ENCODE peak calls at places on chromosomes 13 and 19, in nine cellular contexts. One of them, this sample, is unnamed.

GRCh38 chr19:31377736-31378135 is 28.5 kb upstream of the TSHZ3 start:
- DNase-seq in brain microvascular endothelial cell: no peak
- DNase-seq in lung: no peak
- DNase-seq in CD4-positive, alpha-beta memory T cell: no peak
- DNase-seq in pancreas: no peak
- DNase-seq in colonic mucosa: no peak
- DNase-seq in K562: no peak
- DNase-seq in HCT116: no peak
- DNase-seq in endothelial cell of umbilical vein: no peak
- DNase-seq in this sample: no peak

GRCh38 chr19:19447536-19448237 is 42.2 kb downstream of the GATAD2A start:
- DNase-seq in colonic mucosa: no peak
- DNase-seq in CD4-positive, alpha-beta memory T cell: peak; percentile 63
- DNase-seq in HCT116: no peak
- DNase-seq in pancreas: no peak
- DNase-seq in brain microvascular endothelial cell: no peak
- DNase-seq in K562: no peak
- DNase-seq in endothelial cell of umbilical vein: no peak
- DNase-seq in lung: no peak
- DNase-seq in this sample: no peak

GRCh38 chr19:993361-993830 is 6.8 kb upstream of the GRIN3B start:
- DNase-seq in pancreas: no peak
- DNase-seq in CD4-positive, alpha-beta memory T cell: no peak
- DNase-seq in brain microvascular endothelial cell: no peak
- DNase-seq in K562: no peak
- DNase-seq in colonic mucosa: no peak
- DNase-seq in endothelial cell of umbilical vein: no peak
- DNase-seq in lung: no peak
- DNase-seq in HCT116: no peak
- DNase-seq in this sample: no peak

GRCh38 chr19:13850910-13851753 is 25.8 kb upstream of the NANOS3 start:
- DNase-seq in CD4-positive, alpha-beta memory T cell: no peak
- DNase-seq in K562: peak; percentile 79
- DNase-seq in endothelial cell of umbilical vein: peak; percentile 94
- DNase-seq in pancreas: peak; percentile 83
- DNase-seq in lung: peak; percentile 85
- DNase-seq in brain microvascular endothelial cell: peak; percentile 92
- DNase-seq in HCT116: peak; percentile 89
- DNase-seq in colonic mucosa: peak; percentile 80
- DNase-seq in this sample: no peak

GRCh38 chr13:58963321-58963720 is 1200.4 kb downstream of the DIAPH3 start:
- DNase-seq in endothelial cell of umbilical vein: peak; percentile 26
- DNase-seq in pancreas: no peak
- DNase-seq in K562: no peak
- DNase-seq in brain microvascular endothelial cell: no peak
- DNase-seq in HCT116: no peak
- DNase-seq in lung: no peak
- DNase-seq in CD4-positive, alpha-beta memory T cell: no peak
- DNase-seq in colonic mucosa: no peak
- DNase-seq in this sample: no peak

GRCh38 chr13:74246398-74246975 is 112.3 kb upstream of the KLF12 start:
- DNase-seq in lung: no peak
- DNase-seq in K562: no peak
- DNase-seq in brain microvascular endothelial cell: peak; percentile 56
- DNase-seq in pancreas: no peak
- DNase-seq in colonic mucosa: no peak
- DNase-seq in HCT116: no peak
- DNase-seq in endothelial cell of umbilical vein: peak; percentile 38
- DNase-seq in CD4-positive, alpha-beta memory T cell: peak; percentile 26
- DNase-seq in this sample: no peak

GRCh38 chr13:23673354-23673753 is 103.1 kb downstream of the TNFRSF19 start:
- DNase-seq in lung: peak; percentile 36
- DNase-seq in colonic mucosa: no peak
- DNase-seq in CD4-positive, alpha-beta memory T cell: no peak
- DNase-seq in pancreas: no peak
- DNase-seq in K562: no peak
- DNase-seq in HCT116: no peak
- DNase-seq in endothelial cell of umbilical vein: no peak
- DNase-seq in brain microvascular endothelial cell: peak; percentile 93
- DNase-seq in this sample: peak; percentile 45

GRCh38 chr13:49716615-49717014 is 25.3 kb upstream of the EBPL start:
- DNase-seq in brain microvascular endothelial cell: no peak
- DNase-seq in K562: no peak
- DNase-seq in lung: no peak
- DNase-seq in endothelial cell of umbilical vein: no peak
- DNase-seq in CD4-positive, alpha-beta memory T cell: no peak
- DNase-seq in HCT116: no peak
- DNase-seq in pancreas: no peak
- DNase-seq in colonic mucosa: no peak
- DNase-seq in this sample: no peak

GRCh38 chr13:41017153-41017552 is 2.0 kb downstream of the ELF1 start:
- DNase-seq in colonic mucosa: no peak
- DNase-seq in brain microvascular endothelial cell: no peak
- DNase-seq in endothelial cell of umbilical vein: peak; percentile 13
- DNase-seq in CD4-positive, alpha-beta memory T cell: no peak
- DNase-seq in lung: no peak
- DNase-seq in K562: peak; percentile 52
- DNase-seq in HCT116: no peak
- DNase-seq in pancreas: peak; percentile 36
- DNase-seq in this sample: no peak

GRCh38 chr13:22092791-22093545 is 422.1 kb downstream of the FGF9 start:
- DNase-seq in HCT116: no peak
- DNase-seq in K562: no peak
- DNase-seq in CD4-positive, alpha-beta memory T cell: no peak
- DNase-seq in brain microvascular endothelial cell: no peak
- DNase-seq in lung: no peak
- DNase-seq in colonic mucosa: no peak
- DNase-seq in pancreas: no peak
- DNase-seq in endothelial cell of umbilical vein: no peak
- DNase-seq in this sample: no peak

GRCh38 chr13:108560092-108560491 is 69.3 kb upstream of the MYO16 start:
- DNase-seq in lung: no peak
- DNase-seq in CD4-positive, alpha-beta memory T cell: no peak
- DNase-seq in brain microvascular endothelial cell: no peak
- DNase-seq in K562: no peak
- DNase-seq in HCT116: no peak
- DNase-seq in endothelial cell of umbilical vein: no peak
- DNase-seq in pancreas: no peak
- DNase-seq in colonic mucosa: no peak
- DNase-seq in this sample: no peak

GRCh38 chr19:6480843-6481415 is 658 bp downstream of the DENND1C start:
- DNase-seq in colonic mucosa: no peak
- DNase-seq in K562: no peak
- DNase-seq in endothelial cell of umbilical vein: no peak
- DNase-seq in lung: no peak
- DNase-seq in brain microvascular endothelial cell: no peak
- DNase-seq in HCT116: no peak
- DNase-seq in CD4-positive, alpha-beta memory T cell: no peak
- DNase-seq in pancreas: no peak
- DNase-seq in this sample: no peak

GRCh38 chr19:6479836-6480398 is 1.7 kb downstream of the DENND1C start:
- DNase-seq in brain microvascular endothelial cell: no peak
- DNase-seq in CD4-positive, alpha-beta memory T cell: no peak
- DNase-seq in HCT116: no peak
- DNase-seq in colonic mucosa: no peak
- DNase-seq in K562: no peak
- DNase-seq in pancreas: no peak
- DNase-seq in endothelial cell of umbilical vein: no peak
- DNase-seq in lung: no peak
- DNase-seq in this sample: no peak

GRCh38 chr19:6476155-6476895 is 5.3 kb downstream of the DENND1C start:
- DNase-seq in CD4-positive, alpha-beta memory T cell: peak; percentile 64
- DNase-seq in pancreas: peak; percentile 94
- DNase-seq in endothelial cell of umbilical vein: peak; percentile 51
- DNase-seq in lung: peak; percentile 85
- DNase-seq in HCT116: peak; percentile 54
- DNase-seq in colonic mucosa: peak; percentile 95
- DNase-seq in K562: peak; percentile 76
- DNase-seq in brain microvascular endothelial cell: peak; percentile 52
- DNase-seq in this sample: peak; percentile 22

GRCh38 chr19:6476896-6477431 is 4.6 kb downstream of the DENND1C start:
- DNase-seq in endothelial cell of umbilical vein: no peak
- DNase-seq in lung: no peak
- DNase-seq in pancreas: no peak
- DNase-seq in brain microvascular endothelial cell: no peak
- DNase-seq in K562: no peak
- DNase-seq in HCT116: no peak
- DNase-seq in colonic mucosa: no peak
- DNase-seq in CD4-positive, alpha-beta memory T cell: no peak
- DNase-seq in this sample: no peak

DNA sequence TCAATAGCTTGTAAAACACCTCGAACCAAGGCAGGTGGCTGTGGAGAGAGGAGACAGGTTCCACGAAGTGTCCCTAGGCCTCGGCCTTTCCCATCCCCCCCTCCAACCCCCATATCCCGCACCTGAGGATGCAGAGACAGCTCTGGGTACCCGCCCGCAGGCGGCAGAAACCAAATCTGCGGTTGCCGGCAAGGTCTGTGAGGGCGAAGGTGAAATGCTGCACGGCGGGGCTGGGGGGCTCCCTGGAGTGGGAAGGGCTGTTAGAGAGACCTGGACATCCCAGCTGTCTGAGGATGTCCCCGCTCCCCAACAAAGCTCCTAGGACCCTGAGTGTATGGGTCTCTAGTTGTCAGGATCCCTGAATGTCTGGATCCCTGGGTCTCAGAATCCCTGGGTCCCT is 2.8 kb downstream of the DENND1C start:
- DNase-seq in lung: no peak
- DNase-seq in HCT116: no peak
- DNase-seq in brain microvascular endothelial cell: no peak
- DNase-seq in colonic mucosa: no peak
- DNase-seq in CD4-positive, alpha-beta memory T cell: no peak
- DNase-seq in K562: no peak
- DNase-seq in endothelial cell of umbilical vein: no peak
- DNase-seq in pancreas: peak; percentile 23
- DNase-seq in this sample: no peak
- H3K27ac ChIP-seq in lung: no peak overlapping the region
- H3K27ac ChIP-seq in HCT116: no peak overlapping the region
- H3K27ac ChIP-seq in brain microvascular endothelial cell: no peak overlapping the region
- H3K27ac ChIP-seq in colonic mucosa: no peak overlapping the region
- H3K27ac ChIP-seq in CD4-positive, alpha-beta memory T cell: peak overlapping the region; percentile 93
- H3K27ac ChIP-seq in K562: no peak overlapping the region
- H3K27ac ChIP-seq in endothelial cell of umbilical vein: no peak overlapping the region
- H3K27ac ChIP-seq in pancreas: no peak overlapping the region
- H3K27ac ChIP-seq in this sample: no peak overlapping the region

DNA sequence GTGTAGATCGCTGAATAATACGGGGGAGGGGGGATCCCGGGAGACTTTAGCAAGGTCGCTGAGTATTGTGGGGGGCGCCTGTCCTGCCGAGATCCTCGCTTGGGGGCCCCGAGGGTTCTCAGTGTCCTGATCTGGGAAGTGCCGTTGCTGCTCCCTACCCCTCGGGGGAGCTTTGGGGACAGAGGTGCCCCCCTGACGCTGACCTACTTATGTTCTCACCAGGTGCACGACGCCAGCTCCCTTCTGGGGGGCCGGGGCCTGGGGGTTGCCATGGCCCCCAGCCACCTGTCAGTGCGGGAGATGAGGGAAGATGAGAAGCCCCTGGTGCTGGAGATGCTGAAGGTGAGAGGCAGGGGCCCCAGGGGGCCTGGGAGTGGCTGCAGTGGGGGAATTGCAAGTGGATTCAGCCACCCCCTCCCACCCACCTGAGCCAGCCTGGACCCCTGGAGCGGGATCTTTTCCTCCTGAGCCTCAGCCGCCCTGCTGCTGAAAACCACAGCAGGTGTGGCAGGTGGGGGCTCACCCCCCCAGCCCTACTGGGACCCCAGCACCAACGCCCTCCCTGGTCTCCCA is 537 bp downstream of the NAT14 start:
- DNase-seq in endothelial cell of umbilical vein: no peak
- DNase-seq in pancreas: no peak
- DNase-seq in HCT116: no peak
- DNase-seq in colonic mucosa: no peak
- DNase-seq in brain microvascular endothelial cell: no peak
- DNase-seq in lung: no peak
- DNase-seq in CD4-positive, alpha-beta memory T cell: no peak
- DNase-seq in K562: peak; percentile 39
- DNase-seq in this sample: no peak
- H3K27ac ChIP-seq in endothelial cell of umbilical vein: peak overlapping the region; percentile 92
- H3K27ac ChIP-seq in pancreas: peak overlapping the region; percentile 60
- H3K27ac ChIP-seq in HCT116: peak overlapping the region; percentile 85
- H3K27ac ChIP-seq in colonic mucosa: peak overlapping the region; percentile 76
- H3K27ac ChIP-seq in brain microvascular endothelial cell: peak overlapping the region; percentile 57
- H3K27ac ChIP-seq in lung: peak overlapping the region; percentile 77
- H3K27ac ChIP-seq in CD4-positive, alpha-beta memory T cell: peak overlapping the region; percentile 59
- H3K27ac ChIP-seq in K562: peak overlapping the region; percentile 83
- H3K27ac ChIP-seq in this sample: peak overlapping the region; percentile 38

DNA sequence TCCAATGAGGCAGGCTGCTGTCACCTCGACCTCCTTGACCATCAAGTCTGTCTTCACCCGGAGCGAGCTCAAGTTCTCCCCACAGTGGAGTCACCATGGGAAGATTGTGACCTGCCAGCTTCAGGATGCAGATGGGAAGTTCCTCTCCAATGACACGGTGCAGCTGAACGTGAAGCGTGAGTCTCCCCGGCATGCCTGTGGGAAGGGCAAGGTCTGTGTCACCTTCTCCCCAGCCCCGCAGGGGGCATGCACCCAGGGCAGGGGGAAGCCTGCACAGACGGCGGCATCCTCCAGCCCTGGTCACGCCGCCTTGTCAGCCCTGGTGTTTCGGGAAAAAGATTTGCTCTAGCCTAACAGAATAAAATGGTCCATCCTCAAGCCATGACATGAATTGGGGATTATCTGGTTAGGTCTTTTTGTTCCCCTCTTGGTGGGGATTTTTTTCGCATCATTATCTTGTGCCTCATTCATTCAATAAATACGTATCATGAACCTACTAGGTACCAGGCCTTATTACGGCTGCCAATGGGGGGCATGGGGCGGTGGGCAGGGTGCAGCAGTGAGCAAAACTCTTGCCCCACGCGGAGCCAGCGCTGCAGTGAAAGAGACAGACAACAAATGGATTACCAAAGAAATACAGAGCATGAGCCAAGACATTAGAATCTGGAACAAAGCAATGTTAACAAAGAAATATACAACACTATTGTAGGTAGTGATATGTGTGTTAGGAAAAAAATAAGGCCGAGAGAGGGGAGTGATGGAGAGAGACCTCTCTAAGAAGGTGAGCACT is 7.4 kb downstream of the CD22 start:
- DNase-seq in endothelial cell of umbilical vein: no peak
- DNase-seq in K562: no peak
- DNase-seq in HCT116: no peak
- DNase-seq in brain microvascular endothelial cell: no peak
- DNase-seq in colonic mucosa: no peak
- DNase-seq in lung: no peak
- DNase-seq in pancreas: no peak
- DNase-seq in CD4-positive, alpha-beta memory T cell: no peak
- DNase-seq in this sample: no peak
- H3K27ac ChIP-seq in endothelial cell of umbilical vein: no peak overlapping the region
- H3K27ac ChIP-seq in K562: no peak overlapping the region
- H3K27ac ChIP-seq in HCT116: no peak overlapping the region
- H3K27ac ChIP-seq in brain microvascular endothelial cell: no peak overlapping the region
- H3K27ac ChIP-seq in colonic mucosa: no peak overlapping the region
- H3K27ac ChIP-seq in lung: no peak overlapping the region
- H3K27ac ChIP-seq in pancreas: no peak overlapping the region
- H3K27ac ChIP-seq in CD4-positive, alpha-beta memory T cell: no peak overlapping the region
- H3K27ac ChIP-seq in this sample: no peak overlapping the region

DNA sequence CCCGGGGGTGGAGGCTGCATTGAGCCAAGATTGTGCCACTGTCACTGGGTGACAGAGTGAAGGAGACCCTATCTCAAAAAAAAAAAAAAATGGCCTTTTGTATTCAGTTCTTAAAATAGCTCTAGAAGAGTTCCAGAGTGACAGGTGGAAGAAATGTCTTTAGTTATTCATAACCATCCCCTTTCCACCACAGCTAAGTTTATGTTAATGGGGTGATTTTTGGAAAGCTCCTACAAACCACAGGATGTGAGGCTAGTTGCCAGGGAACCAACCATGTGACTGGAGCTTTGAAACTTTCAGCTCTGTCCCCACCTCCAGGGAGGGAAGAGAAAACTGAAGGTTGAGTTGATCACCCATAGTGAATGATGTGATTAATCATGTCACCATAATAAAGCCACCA is 6.9 kb downstream of the ZNF490 start:
- DNase-seq in pancreas: no peak
- DNase-seq in colonic mucosa: no peak
- DNase-seq in endothelial cell of umbilical vein: no peak
- DNase-seq in CD4-positive, alpha-beta memory T cell: peak; percentile 46
- DNase-seq in HCT116: no peak
- DNase-seq in K562: no peak
- DNase-seq in lung: no peak
- DNase-seq in brain microvascular endothelial cell: no peak
- DNase-seq in this sample: no peak
- H3K27ac ChIP-seq in pancreas: no peak overlapping the region
- H3K27ac ChIP-seq in colonic mucosa: no peak overlapping the region
- H3K27ac ChIP-seq in endothelial cell of umbilical vein: no peak overlapping the region
- H3K27ac ChIP-seq in CD4-positive, alpha-beta memory T cell: no peak overlapping the region
- H3K27ac ChIP-seq in HCT116: no peak overlapping the region
- H3K27ac ChIP-seq in K562: no peak overlapping the region
- H3K27ac ChIP-seq in lung: no peak overlapping the region
- H3K27ac ChIP-seq in brain microvascular endothelial cell: no peak overlapping the region
- H3K27ac ChIP-seq in this sample: no peak overlapping the region

This sample was measured in epithelial cell of prostate.